ENCODE peak calls at places on chromosome 22, in five cellular contexts. L is HepG2, M is K562, N is GM12878, O is H1. E is an unnamed sample.

GRCh38 chr22:50601669-50602337 is 1.2 kb downstream of the MAPK8IP2 start:
- DNase-seq in L (no peak), M (no peak), N (no peak), O (no peak), E (no peak)

GRCh38 chr22:26529345-26529744 is 17.1 kb upstream of the TFIP11 start:
- DNase-seq in L (peak), M (no peak), N (no peak), O (no peak), E (no peak)

GRCh38 chr22:40654522-40655167 is 18.1 kb upstream of the MRTFA start:
- DNase-seq in L (no peak), M (peak), N (no peak), O (no peak), E (peak)

GRCh38 chr22:41240377-41241132 is at the start of gene CHADL:
- DNase-seq in L (peak), M (no peak), N (no peak), O (no peak), E (peak)

GRCh38 chr22:35325209-35325608 is 25.5 kb downstream of the TOM1 start:
- DNase-seq in L (no peak), M (no peak), N (no peak), O (no peak), E (no peak)

GRCh38 chr22:39528080-39528661 is 4.4 kb downstream of the RPS19BP1 start:
- DNase-seq in L (no peak), M (no peak), N (no peak), O (no peak), E (no peak)

GRCh38 chr22:46914916-46915894 is 152.8 kb downstream of the TBC1D22A start:
- DNase-seq in L (no peak), M (no peak), N (no peak), O (no peak), E (no peak)

GRCh38 chr22:39361495-39361894 is 11.7 kb downstream of the SYNGR1 start:
- DNase-seq in L (no peak), M (no peak), N (no peak), O (no peak), E (no peak)

GRCh38 chr22:46861968-46862367 is 99.5 kb downstream of the TBC1D22A start:
- DNase-seq in L (no peak), M (no peak), N (no peak), O (no peak), E (no peak)

GRCh38 chr22:31654408-31654807 is 7.6 kb downstream of the PISD start:
- DNase-seq in L (no peak), M (no peak), N (no peak), O (no peak), E (no peak)

GRCh38 chr22:21775061-21775460 is 39.5 kb upstream of the YPEL1 start:
- DNase-seq in L (no peak), M (no peak), N (no peak), O (no peak), E (no peak)

GRCh38 chr22:44292007-44292370 is 20.8 kb downstream of the SHISAL1 start:
- DNase-seq in L (no peak), M (no peak), N (no peak), O (no peak), E (peak)

GRCh38 chr22:43994416-43994815 is 29.7 kb upstream of the PARVB start:
- DNase-seq in L (no peak), M (no peak), N (no peak), O (no peak), E (no peak)

GRCh38 chr22:35838849-35839646 is 121.4 kb downstream of the APOL5 start:
- DNase-seq in L (peak), M (no peak), N (no peak), O (no peak), E (peak)

GRCh38 chr22:38176170-38176741 is 5.4 kb downstream of the PLA2G6 start:
- DNase-seq in L (no peak), M (no peak), N (peak), O (no peak), E (no peak)

GRCh38 chr22:28034760-28035401 is 115.8 kb upstream of the PITPNB start:
- DNase-seq in L (no peak), M (peak), N (no peak), O (no peak), E (no peak)

GRCh38 chr22:36253523-36254490 is 874 bp downstream of the APOL1 start:
- DNase-seq in L (no peak), M (no peak), N (no peak), O (no peak), E (no peak)

GRCh38 chr22:28269277-28269676 is 350.2 kb upstream of the PITPNB start:
- DNase-seq in L (no peak), M (no peak), N (no peak), O (no peak), E (no peak)

GRCh38 chr22:46864314-46865051 is 102.0 kb downstream of the TBC1D22A start:
- DNase-seq in L (peak), M (no peak), N (no peak), O (no peak), E (no peak)

GRCh38 chr22:30314918-30315317 is 11.8 kb downstream of the TBC1D10A start:
- DNase-seq in L (no peak), M (peak), N (peak), O (no peak), E (no peak)

GRCh38 chr22:37569009-37569920 is 9.0 kb downstream of the CDC42EP1 start:
- DNase-seq in L (peak), M (peak), N (no peak), O (no peak), E (peak)

GRCh38 chr22:45225732-45226560 is 14.7 kb downstream of the KIAA0930 start:
- DNase-seq in L (peak), M (no peak), N (no peak), O (no peak), E (no peak)

GRCh38 chr22:44894321-44894720 is 115.5 kb downstream of the PHF21B start:
- DNase-seq in L (no peak), M (no peak), N (no peak), O (no peak), E (no peak)

GRCh38 chr22:37982151-37982838 is 2.1 kb downstream of the SOX10 start:
- DNase-seq in L (no peak), M (no peak), N (no peak), O (no peak), E (no peak)

DNA sequence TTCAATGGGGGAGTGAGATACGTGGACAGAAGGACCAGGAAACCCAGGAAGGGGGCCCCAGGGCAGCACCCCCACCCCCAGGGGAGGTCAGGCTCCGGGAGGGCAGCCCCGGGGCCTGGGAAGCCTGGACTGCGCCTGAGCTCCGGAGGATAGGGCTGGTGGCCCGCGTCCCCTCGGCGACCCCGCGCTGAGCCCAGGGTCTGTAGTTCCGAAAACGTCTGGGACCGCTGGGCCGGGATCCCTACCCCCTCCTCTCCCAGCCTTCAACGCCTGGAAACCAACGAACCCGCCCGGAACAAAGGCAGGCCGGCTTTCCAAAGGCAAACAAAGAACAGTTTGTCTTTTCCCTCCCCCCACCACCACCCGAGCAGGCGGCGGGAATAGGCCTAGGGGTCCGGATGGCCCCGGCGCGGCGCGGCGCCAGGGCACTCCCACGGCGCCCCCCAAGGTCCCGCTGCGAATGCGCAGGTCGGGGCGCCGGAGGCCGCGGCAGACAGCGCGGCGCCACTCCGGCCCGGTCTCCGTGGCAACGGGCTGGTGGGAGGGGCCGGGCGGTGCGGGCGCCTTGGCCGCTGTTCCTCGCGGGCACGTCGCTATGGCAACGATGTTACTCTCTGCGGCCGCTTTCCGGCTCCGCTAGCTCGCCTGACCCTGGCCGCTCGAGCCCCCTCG is 58.5 kb downstream of the IGLL1 start:
- DNase-seq in L (peak), M (peak), N (peak), O (peak), E (peak)
- TF ChIP-seq EZH2 in L (no peak), M (no peak), N (no peak), O (no peak), E (no peak)

GRCh38 chr22:19878461-19879247 is 24.0 kb upstream of the GNB1L start:
- DNase-seq in L (no peak), M (no peak), N (no peak), O (no peak), E (no peak)
- TF ChIP-seq CREB1 in L (no peak), M (no peak), N (no peak), O (no peak), E (no peak)

DNA sequence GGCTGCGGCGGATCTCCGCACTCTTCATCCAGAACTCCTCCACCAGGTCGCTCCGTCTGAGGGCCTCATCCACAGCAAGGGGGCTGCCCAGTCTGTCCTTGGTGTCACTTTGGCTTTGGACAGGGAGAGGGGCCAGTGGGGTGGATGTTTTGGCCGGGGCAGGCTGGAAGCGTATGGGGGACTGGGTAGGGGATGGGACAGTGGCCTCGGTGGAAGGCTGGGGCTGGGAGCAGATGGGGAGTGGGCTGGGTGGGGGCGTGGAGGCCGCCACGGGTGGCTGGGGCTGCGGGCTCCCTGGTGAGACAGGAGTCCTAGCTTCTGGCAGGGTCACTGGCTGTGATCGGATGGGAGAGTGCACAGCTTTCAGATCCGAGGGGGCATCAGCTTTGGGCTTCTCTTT is 44.4 kb upstream of the BID start:
- DNase-seq in L (no peak), M (no peak), N (no peak), O (no peak), E (no peak)
- TF ChIP-seq EZH2 in L (no peak), M (no peak), N (no peak), O (no peak), E (no peak)

DNA sequence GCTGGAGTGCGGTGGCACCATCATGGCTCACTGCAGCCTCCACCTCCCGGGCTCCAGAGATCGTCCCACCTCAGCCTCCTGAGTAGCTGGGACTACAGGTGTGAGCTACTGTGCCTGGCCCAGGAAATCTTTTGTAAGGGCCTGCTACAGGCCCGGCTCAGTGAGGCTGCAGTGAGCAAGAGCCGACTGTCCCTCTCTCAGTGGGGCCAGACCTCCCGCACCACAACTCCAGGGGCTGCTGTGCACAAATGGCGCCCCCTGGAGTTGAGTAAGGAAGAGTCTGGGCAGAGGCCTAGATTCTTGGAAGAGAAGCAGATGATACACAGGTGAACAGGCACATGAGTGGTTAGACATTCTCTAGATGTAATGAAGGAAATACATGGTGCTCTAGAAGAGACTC is 7.0 kb downstream of the SERHL2 start:
- DNase-seq in L (peak), M (peak), N (no peak), O (no peak), E (peak)
- TF ChIP-seq CREB1 in L (no peak), M (no peak), N (no peak), O (no peak), E (no peak)

GRCh38 chr22:49262167-49262566 is 565.5 kb downstream of the BRD1 start:
- DNase-seq in L (no peak), M (no peak), N (no peak), O (no peak), E (no peak)
- TF ChIP-seq EZH2 in L (no peak), M (no peak), N (no peak), O (no peak), E (no peak)

GRCh38 chr22:48070760-48071159 is 1308.3 kb downstream of the TBC1D22A start:
- DNase-seq in L (no peak), M (no peak), N (no peak), O (no peak), E (peak)
- TF ChIP-seq CREB1 in L (no peak), M (no peak), N (no peak), O (no peak), E (no peak)